ENCODE peak calls at places on chromosomes 11 and 22, in four cellular contexts. S is neural progenitor cell, X is heart right ventricle, Z is esophagus muscularis mucosa. U is an unnamed sample. For H3K4me1, the result is how much of the 10 kb centered on the place peaks cover.

GRCh38 chr11:117074122-117074521 is 24.1 kb downstream of the SIK3 start:
- DNase-seq in Z (no peak), S (no peak), X (no peak), U (no peak)

GRCh38 chr11:130916910-130917309 is 631 bp upstream of the SNX19 start:
- DNase-seq in Z (peak), X (no peak), S (no peak), U (peak)

GRCh38 chr11:112281776-112282175 is 21.1 kb upstream of the PLET1 start:
- DNase-seq in Z (no peak), X (no peak), S (no peak), U (no peak)

GRCh38 chr11:70448983-70449567 is 50.7 kb downstream of the CTTN start:
- DNase-seq in S (no peak), X (no peak), Z (no peak), U (no peak)

GRCh38 chr11:130677486-130678153 is 229.2 kb downstream of the ADAMTS15 start:
- DNase-seq in X (no peak), Z (peak), S (peak), U (no peak)

GRCh38 chr11:69232821-69233760 is 60.9 kb upstream of the MYEOV start:
- DNase-seq in Z (no peak), S (no peak), X (no peak), U (no peak)

GRCh38 chr11:117670443-117670842 is 126.6 kb downstream of the DSCAML1 start:
- DNase-seq in X (no peak), S (peak), Z (no peak), U (no peak)

GRCh38 chr11:77557553-77557952 is 32.2 kb upstream of the AQP11 start:
- DNase-seq in X (no peak), Z (no peak), S (peak), U (peak)

GRCh38 chr11:44943696-44944095 is 7.0 kb downstream of the TP53I11 start:
- DNase-seq in Z (no peak), X (no peak), S (no peak), U (no peak)

GRCh38 chr11:17550455-17551346 is 3.6 kb downstream of the OTOG start:
- DNase-seq in X (no peak), Z (no peak), S (no peak), U (no peak)

GRCh38 chr11:27296406-27296994 is 66.5 kb downstream of the CCDC34 start:
- DNase-seq in X (no peak), Z (no peak), S (peak), U (peak)

GRCh38 chr22:43006753-43007152 is 8.2 kb downstream of the PACSIN2 start:
- DNase-seq in X (no peak), Z (no peak), S (no peak), U (no peak)
- H3K4me1 ChIP-seq in X (under half), Z (half or more), S (under half), U (under half)

DNA sequence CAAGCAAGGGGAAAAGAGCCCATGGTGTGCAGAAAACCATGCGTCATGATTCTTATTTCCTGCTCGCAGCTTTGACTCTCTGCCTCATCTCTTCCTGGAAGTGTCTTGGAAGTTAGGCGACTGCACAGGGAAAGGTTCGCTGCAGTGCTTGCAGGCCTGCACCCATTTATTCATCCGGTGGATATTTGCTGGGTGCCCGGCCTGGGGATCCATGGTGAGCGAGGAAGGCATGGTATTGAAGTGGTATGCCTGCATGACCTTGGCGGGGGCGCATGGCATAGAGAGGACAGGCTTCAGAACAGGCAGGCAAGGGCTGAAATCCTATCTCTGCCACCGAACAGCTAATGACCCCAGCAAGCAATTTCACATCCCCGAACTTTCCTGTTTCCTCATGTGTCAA is 40.6 kb downstream of the FAM83F start:
- DNase-seq in X (no peak), S (no peak), Z (no peak), U (no peak)
- H3K4me1 ChIP-seq in X (under half), S (under half), Z (under half), U (under half)

GRCh38 chr11:114304969-114305368 is 8.8 kb downstream of the NNMT start:
- DNase-seq in X (no peak), S (no peak), Z (peak), U (no peak)
- H3K4me1 ChIP-seq in X (under half), S (under half), Z (under half), U (under half)

GRCh38 chr22:17969732-17970131 is 54.6 kb downstream of the MICAL3 start:
- DNase-seq in X (peak), S (no peak), Z (no peak), U (no peak)
- H3K4me1 ChIP-seq in X (half or more), S (under half), Z (half or more), U (under half)

GRCh38 chr11:35786188-35786587 is 123.6 kb downstream of the TRIM44 start:
- DNase-seq in S (no peak), X (no peak), Z (no peak), U (no peak)
- H3K4me1 ChIP-seq in S (under half), X (under half), Z (under half), U (under half)

GRCh38 chr11:33471541-33471940 is 214.4 kb downstream of the HIPK3 start:
- DNase-seq in X (no peak), Z (no peak), S (no peak), U (no peak)
- H3K4me1 ChIP-seq in X (under half), Z (under half), S (under half), U (under half)

DNA sequence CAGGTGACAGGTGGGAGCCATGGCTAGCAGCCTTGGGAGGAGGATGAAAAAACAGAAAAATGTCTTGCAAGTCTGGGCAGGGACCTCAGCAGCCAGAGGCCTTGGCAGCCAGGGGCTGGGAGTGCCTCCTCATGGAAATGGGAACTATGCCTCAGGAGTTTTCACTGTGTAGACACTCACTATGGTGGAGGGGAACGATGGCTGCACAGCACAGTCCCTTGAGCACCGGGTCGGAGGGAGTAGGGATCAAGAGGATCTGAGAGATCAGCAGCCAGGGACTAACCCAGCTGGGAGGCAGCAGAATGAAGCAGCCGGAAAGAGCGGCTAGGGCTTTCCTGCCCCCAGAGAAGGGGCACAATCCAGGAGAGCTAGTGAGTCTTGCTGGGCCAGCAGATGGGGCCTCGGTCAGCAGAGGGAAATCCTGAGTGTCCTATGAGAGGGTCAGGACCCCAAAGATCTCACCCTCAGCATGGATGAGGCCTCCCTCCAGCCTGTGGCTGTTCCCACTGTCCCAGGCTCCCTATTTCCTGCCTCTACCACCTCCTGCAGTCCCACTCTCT is 6.2 kb upstream of the FTH1 start:
- DNase-seq in Z (peak), S (peak), X (no peak), U (no peak)
- H3K4me1 ChIP-seq in Z (half or more), S (under half), X (half or more), U (under half)

U was measured in SK-N-SH.